ENCODE peak calls at places on chromosomes 2 and 18, in four cellular contexts. One of them, this sample, is unnamed.
A peak's percentile ranks its signal among the peaks of the same experiment; 100 is the strongest.

GRCh38 chr2:28676153-28676835 is 75.3 kb upstream of the PPP1CB start:
- DNase-seq in lower lobe of right lung: no peak
- DNase-seq in hepatocyte: no peak
- DNase-seq in right atrium auricular region: no peak
- DNase-seq in this sample: no peak

GRCh38 chr2:220334210-220334609 is 706.8 kb downstream of the SLC4A3 start:
- DNase-seq in lower lobe of right lung: no peak
- DNase-seq in hepatocyte: no peak
- DNase-seq in right atrium auricular region: no peak
- DNase-seq in this sample: no peak

GRCh38 chr2:216159646-216160045 is 50.5 kb downstream of the XRCC5 start:
- DNase-seq in lower lobe of right lung: no peak
- DNase-seq in hepatocyte: no peak
- DNase-seq in right atrium auricular region: no peak
- DNase-seq in this sample: no peak

GRCh38 chr18:62027914-62028520 is 135.2 kb upstream of the RNF152 start:
- DNase-seq in lower lobe of right lung: no peak
- DNase-seq in hepatocyte: no peak
- DNase-seq in right atrium auricular region: no peak
- DNase-seq in this sample: no peak

GRCh38 chr18:74283646-74284045 is 8.1 kb downstream of the CYB5A start:
- DNase-seq in lower lobe of right lung: no peak
- DNase-seq in hepatocyte: no peak
- DNase-seq in right atrium auricular region: no peak
- DNase-seq in this sample: no peak

GRCh38 chr2:162007447-162008040 is 66.5 kb downstream of the DPP4 start:
- DNase-seq in lower lobe of right lung: no peak
- DNase-seq in hepatocyte: no peak
- DNase-seq in right atrium auricular region: no peak
- DNase-seq in this sample: no peak

GRCh38 chr2:43084699-43085091 is 141.7 kb downstream of the ZFP36L2 start:
- DNase-seq in lower lobe of right lung: no peak
- DNase-seq in hepatocyte: peak; percentile 63
- DNase-seq in right atrium auricular region: no peak
- DNase-seq in this sample: peak; percentile 67

GRCh38 chr2:15733867-15734765 is 142.4 kb downstream of the DDX1 start:
- DNase-seq in lower lobe of right lung: no peak
- DNase-seq in hepatocyte: peak; percentile 51
- DNase-seq in right atrium auricular region: no peak
- DNase-seq in this sample: no peak

GRCh38 chr2:170745263-170745662 is 24.9 kb upstream of the ERICH2 start:
- DNase-seq in lower lobe of right lung: no peak
- DNase-seq in hepatocyte: no peak
- DNase-seq in right atrium auricular region: no peak
- DNase-seq in this sample: no peak

GRCh38 chr2:20617892-20618467 is 32.9 kb downstream of the HS1BP3 start:
- DNase-seq in lower lobe of right lung: peak; percentile 97
- DNase-seq in hepatocyte: peak; percentile 95
- DNase-seq in right atrium auricular region: peak; percentile 99
- DNase-seq in this sample: peak; percentile 98

GRCh38 chr18:48319796-48320638 is 89.2 kb downstream of the ZBTB7C start:
- DNase-seq in lower lobe of right lung: no peak
- DNase-seq in hepatocyte: peak; percentile 16
- DNase-seq in right atrium auricular region: no peak
- DNase-seq in this sample: no peak

GRCh38 chr18:1002653-1003178 is 98.0 kb downstream of the ADCYAP1 start:
- DNase-seq in lower lobe of right lung: no peak
- DNase-seq in hepatocyte: no peak
- DNase-seq in right atrium auricular region: no peak
- DNase-seq in this sample: no peak

GRCh38 chr2:233131991-233132390 is 71.8 kb downstream of the INPP5D start:
- DNase-seq in lower lobe of right lung: no peak
- DNase-seq in hepatocyte: no peak
- DNase-seq in right atrium auricular region: no peak
- DNase-seq in this sample: no peak

GRCh38 chr2:190648289-190649034 is 421 bp upstream of the NAB1 start:
- DNase-seq in lower lobe of right lung: peak; percentile 93
- DNase-seq in hepatocyte: peak; percentile 94
- DNase-seq in right atrium auricular region: peak; percentile 91
- DNase-seq in this sample: peak; percentile 94

GRCh38 chr2:23621616-23622015 is 236.6 kb downstream of the KLHL29 start:
- DNase-seq in lower lobe of right lung: peak; percentile 19
- DNase-seq in hepatocyte: no peak
- DNase-seq in right atrium auricular region: no peak
- DNase-seq in this sample: no peak

GRCh38 chr2:17995594-17995993 is 117.1 kb downstream of the KCNS3 start:
- DNase-seq in lower lobe of right lung: no peak
- DNase-seq in hepatocyte: no peak
- DNase-seq in right atrium auricular region: no peak
- DNase-seq in this sample: no peak

GRCh38 chr2:39228413-39229209 is 15.2 kb downstream of the CDKL4 start:
- DNase-seq in lower lobe of right lung: no peak
- DNase-seq in hepatocyte: no peak
- DNase-seq in right atrium auricular region: no peak
- DNase-seq in this sample: no peak

GRCh38 chr18:69689081-69689759 is 258.5 kb downstream of the CD226 start:
- DNase-seq in lower lobe of right lung: no peak
- DNase-seq in hepatocyte: no peak
- DNase-seq in right atrium auricular region: no peak
- DNase-seq in this sample: no peak

GRCh38 chr2:202261531-202261930 is 4.0 kb upstream of the NOP58 start:
- DNase-seq in lower lobe of right lung: no peak
- DNase-seq in hepatocyte: no peak
- DNase-seq in right atrium auricular region: no peak
- DNase-seq in this sample: no peak

GRCh38 chr18:49967914-49968313 is 154.6 kb upstream of the ACAA2 start:
- DNase-seq in lower lobe of right lung: no peak
- DNase-seq in hepatocyte: no peak
- DNase-seq in right atrium auricular region: no peak
- DNase-seq in this sample: no peak

GRCh38 chr18:27057459-27058302 is 127.4 kb downstream of the CHST9 start:
- DNase-seq in lower lobe of right lung: no peak
- DNase-seq in hepatocyte: peak; percentile 20
- DNase-seq in right atrium auricular region: no peak
- DNase-seq in this sample: peak; percentile 23

GRCh38 chr2:108855194-108855593 is 68.6 kb downstream of the CCDC138 start:
- DNase-seq in lower lobe of right lung: no peak
- DNase-seq in hepatocyte: peak; percentile 11
- DNase-seq in right atrium auricular region: no peak
- DNase-seq in this sample: no peak

GRCh38 chr2:208136695-208137094 is 7.1 kb upstream of the CRYGC start:
- DNase-seq in lower lobe of right lung: no peak
- DNase-seq in hepatocyte: no peak
- DNase-seq in right atrium auricular region: no peak
- DNase-seq in this sample: no peak
- H3K27ac ChIP-seq in lower lobe of right lung: no peak overlapping the region
- H3K27ac ChIP-seq in hepatocyte: peak overlapping the region; percentile 54
- H3K27ac ChIP-seq in right atrium auricular region: no peak overlapping the region
- H3K27ac ChIP-seq in this sample: no peak overlapping the region

GRCh38 chr2:69181806-69182427 is 168.9 kb downstream of the ANTXR1 start:
- DNase-seq in lower lobe of right lung: no peak
- DNase-seq in hepatocyte: no peak
- DNase-seq in right atrium auricular region: no peak
- DNase-seq in this sample: no peak

GRCh38 chr2:69177063-69177771 is 164.2 kb downstream of the ANTXR1 start:
- DNase-seq in lower lobe of right lung: peak; percentile 70
- DNase-seq in hepatocyte: peak; percentile 72
- DNase-seq in right atrium auricular region: peak; percentile 89
- DNase-seq in this sample: peak; percentile 59

GRCh38 chr2:69177785-69178636 is 165.0 kb downstream of the ANTXR1 start:
- DNase-seq in lower lobe of right lung: peak; percentile 94
- DNase-seq in hepatocyte: peak; percentile 91
- DNase-seq in right atrium auricular region: peak; percentile 98
- DNase-seq in this sample: peak; percentile 76

GRCh38 chr2:69180974-69181373 is 168.0 kb downstream of the ANTXR1 start:
- DNase-seq in lower lobe of right lung: no peak
- DNase-seq in hepatocyte: no peak
- DNase-seq in right atrium auricular region: no peak
- DNase-seq in this sample: no peak

GRCh38 chr2:69180227-69180626 is 167.2 kb downstream of the ANTXR1 start:
- DNase-seq in lower lobe of right lung: no peak
- DNase-seq in hepatocyte: no peak
- DNase-seq in right atrium auricular region: no peak
- DNase-seq in this sample: no peak
- H3K4me1 ChIP-seq in lower lobe of right lung: peaks cover 28% of the 10 kb centered on the region
- H3K4me1 ChIP-seq in hepatocyte: peaks cover 12% of the 10 kb centered on the region
- H3K4me1 ChIP-seq in right atrium auricular region: peaks cover 19% of the 10 kb centered on the region
- H3K4me1 ChIP-seq in this sample: peaks cover 26% of the 10 kb centered on the region

DNA sequence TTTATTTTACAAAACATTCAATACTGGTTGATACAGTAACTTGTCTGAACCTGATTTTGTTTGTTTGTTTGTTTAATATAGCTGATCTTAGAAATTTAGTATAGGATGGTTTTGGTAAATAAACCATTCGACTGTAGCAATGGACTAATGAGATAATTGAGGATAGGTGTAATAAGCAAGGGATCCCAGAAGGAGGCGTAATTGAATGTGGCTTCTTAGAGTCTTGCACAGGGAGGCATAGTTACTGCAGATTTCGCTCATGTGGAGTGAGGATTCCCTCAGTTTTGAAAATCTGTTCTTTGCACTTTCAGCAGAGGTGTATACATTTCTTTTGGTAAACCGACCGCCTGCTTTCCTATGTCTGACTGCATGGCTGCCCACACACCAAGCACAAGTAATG is 709.6 kb downstream of the SOCS6 start:
- DNase-seq in lower lobe of right lung: no peak
- DNase-seq in hepatocyte: no peak
- DNase-seq in right atrium auricular region: no peak
- DNase-seq in this sample: no peak
- TF ChIP-seq CTCF in lower lobe of right lung: no peak
- TF ChIP-seq CTCF in hepatocyte: peak; percentile 21
- TF ChIP-seq CTCF in right atrium auricular region: no peak
- TF ChIP-seq CTCF in this sample: no peak

GRCh38 chr18:56901919-56902318 is 245.0 kb upstream of the BOD1L2 start:
- DNase-seq in lower lobe of right lung: no peak
- DNase-seq in hepatocyte: no peak
- DNase-seq in right atrium auricular region: no peak
- DNase-seq in this sample: no peak

GRCh38 chr18:56900195-56901094 is 246.4 kb upstream of the BOD1L2 start:
- DNase-seq in lower lobe of right lung: no peak
- DNase-seq in hepatocyte: no peak
- DNase-seq in right atrium auricular region: no peak
- DNase-seq in this sample: no peak

GRCh38 chr18:56899660-56900059 is 247.2 kb upstream of the BOD1L2 start:
- DNase-seq in lower lobe of right lung: no peak
- DNase-seq in hepatocyte: no peak
- DNase-seq in right atrium auricular region: no peak
- DNase-seq in this sample: no peak

GRCh38 chr18:56903686-56904085 is 243.2 kb upstream of the BOD1L2 start:
- DNase-seq in lower lobe of right lung: no peak
- DNase-seq in hepatocyte: no peak
- DNase-seq in right atrium auricular region: no peak
- DNase-seq in this sample: no peak

DNA sequence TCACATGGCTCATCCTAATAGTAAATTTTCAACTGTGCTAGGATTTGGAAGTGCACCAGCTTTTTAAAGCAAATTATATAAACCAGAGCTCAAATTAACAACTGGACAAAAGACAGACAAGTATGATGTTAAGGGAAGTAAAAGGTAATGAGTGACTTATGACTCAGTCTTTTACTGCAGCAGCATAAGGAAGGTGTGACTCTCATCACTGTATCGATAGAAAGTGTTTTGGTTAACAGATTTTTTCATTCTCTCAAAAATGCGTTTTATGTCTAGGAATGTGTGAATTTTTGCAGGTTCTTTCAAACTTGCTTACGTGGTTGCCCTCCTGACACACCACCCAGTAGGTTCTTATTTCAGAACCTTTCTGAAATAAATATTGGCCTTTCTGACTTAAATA is 244.2 kb upstream of the BOD1L2 start:
- DNase-seq in lower lobe of right lung: no peak
- DNase-seq in hepatocyte: peak; percentile 9
- DNase-seq in right atrium auricular region: no peak
- DNase-seq in this sample: no peak
- H3K27ac ChIP-seq in lower lobe of right lung: no peak overlapping the region
- H3K27ac ChIP-seq in hepatocyte: peak overlapping the region; percentile 45
- H3K27ac ChIP-seq in right atrium auricular region: no peak overlapping the region
- H3K27ac ChIP-seq in this sample: no peak overlapping the region

GRCh38 chr2:136208682-136209081 is 90.7 kb upstream of the CXCR4 start:
- DNase-seq in lower lobe of right lung: no peak
- DNase-seq in hepatocyte: no peak
- DNase-seq in right atrium auricular region: no peak
- DNase-seq in this sample: no peak
- H3K4me1 ChIP-seq in lower lobe of right lung: peaks cover 21% of the 10 kb centered on the region
- H3K4me1 ChIP-seq in hepatocyte: peaks cover 8% of the 10 kb centered on the region
- H3K4me1 ChIP-seq in right atrium auricular region: no peaks in the 10 kb centered on the region
- H3K4me1 ChIP-seq in this sample: no peaks in the 10 kb centered on the region

DNA sequence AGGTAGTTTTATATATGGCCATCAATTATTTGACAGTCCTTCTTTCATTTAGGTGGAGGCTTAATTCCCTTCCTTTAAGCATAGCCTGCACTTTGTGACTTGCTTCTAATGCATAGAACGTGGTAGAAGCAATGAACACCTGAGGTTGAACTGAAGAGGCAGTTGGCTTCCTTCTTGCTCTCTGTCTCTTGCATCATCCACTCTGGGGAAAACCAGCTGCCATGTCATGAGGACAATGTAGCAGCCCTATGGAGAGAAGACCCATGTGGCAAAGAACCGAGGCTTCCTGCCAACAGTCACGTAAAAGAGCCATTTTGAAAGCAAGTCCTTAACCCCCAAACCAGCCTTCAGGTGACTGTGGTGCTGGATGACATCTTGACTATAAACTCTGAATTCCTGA is 46.8 kb downstream of the ATOH8 start:
- DNase-seq in lower lobe of right lung: no peak
- DNase-seq in hepatocyte: no peak
- DNase-seq in right atrium auricular region: no peak
- DNase-seq in this sample: no peak
- TF ChIP-seq CTCF in lower lobe of right lung: no peak
- TF ChIP-seq CTCF in hepatocyte: no peak
- TF ChIP-seq CTCF in right atrium auricular region: no peak
- TF ChIP-seq CTCF in this sample: no peak

DNA sequence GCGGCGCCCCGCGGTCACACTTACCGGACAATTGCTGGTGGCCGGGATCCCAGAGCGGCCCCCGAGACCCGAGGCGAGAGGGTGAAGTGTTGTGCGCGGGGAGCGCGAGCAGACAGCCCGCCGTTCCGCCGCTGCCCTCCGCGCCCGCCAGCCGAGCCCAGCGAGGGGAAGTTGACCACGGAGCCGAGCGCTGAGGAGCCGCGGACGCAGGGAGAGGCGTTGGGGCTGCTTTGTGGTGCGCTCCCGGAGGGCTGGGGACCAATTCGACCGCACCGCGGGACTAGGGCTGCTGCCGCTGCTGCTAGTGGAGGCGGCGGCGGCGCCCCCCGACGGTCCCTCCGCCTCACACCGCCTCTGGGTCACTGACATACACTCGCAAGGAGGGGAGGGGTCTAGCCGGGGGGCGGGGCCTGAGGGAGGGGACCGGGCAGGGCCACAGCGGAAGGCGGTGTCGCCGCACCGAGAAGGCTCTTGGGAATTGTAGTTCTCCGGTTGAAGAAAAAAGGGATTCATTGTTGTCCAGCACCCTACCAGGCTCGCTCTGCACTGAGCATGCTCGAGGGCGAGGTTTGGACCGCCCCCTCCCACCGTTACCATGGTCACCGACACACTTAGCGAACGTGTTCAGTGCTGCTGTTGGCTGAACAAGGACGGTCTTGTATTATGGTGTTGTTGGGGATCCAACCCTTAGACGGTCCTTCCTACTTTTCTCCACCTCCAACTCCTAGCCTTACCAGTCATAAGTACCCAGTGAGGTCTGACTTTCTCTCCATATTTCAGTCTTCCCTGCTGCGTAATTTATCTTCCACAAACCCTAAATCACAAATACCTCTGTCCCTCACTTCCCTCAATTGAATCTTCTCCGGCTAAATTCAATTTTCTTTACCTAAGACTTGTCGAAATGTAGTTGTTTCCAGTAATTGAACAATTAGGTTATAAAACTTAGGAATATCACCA is at the start of gene PELI1:
- DNase-seq in lower lobe of right lung: peak; percentile 95
- DNase-seq in hepatocyte: peak; percentile 98
- DNase-seq in right atrium auricular region: peak; percentile 97
- DNase-seq in this sample: peak; percentile 96
- H3K27ac ChIP-seq in lower lobe of right lung: peak within 1 kb of the TSS; percentile 99
- H3K27ac ChIP-seq in hepatocyte: peak within 1 kb of the TSS; percentile 94
- H3K27ac ChIP-seq in right atrium auricular region: peak within 1 kb of the TSS; percentile 99
- H3K27ac ChIP-seq in this sample: peak within 1 kb of the TSS; percentile 99

This sample was measured in heart right ventricle.